ENCODE peak calls at places on chromosomes 7 and 10, in seven cellular contexts. Q, O, B, M, A, J and R are unnamed samples.

GRCh38 chr7:23472974-23473847 is 2.9 kb upstream of the IGF2BP3 start:
- DNase-seq in M (no peak), O (no peak), A (peak; percentile 15), B (no peak), Q (no peak), J (no peak), R (no peak)

GRCh38 chr10:93788413-93789208 is 30.9 kb downstream of the LGI1 start:
- DNase-seq in B (no peak), J (no peak), O (no peak), A (no peak), Q (no peak), M (no peak), R (no peak)

GRCh38 chr10:31602541-31603244 is 283.7 kb downstream of the ZEB1 start:
- DNase-seq in O (no peak), A (peak; percentile 45), B (peak; percentile 69), M (peak; percentile 90), Q (peak; percentile 83), J (peak; percentile 73), R (peak; percentile 84)

GRCh38 chr7:138186951-138187351 is 110.7 kb downstream of the AKR1D1 start:
- DNase-seq in J (no peak), O (no peak), Q (no peak), B (no peak), M (no peak), A (peak; percentile 34), R (no peak)

GRCh38 chr7:29496355-29497020 is 67.1 kb upstream of the PRR15 start:
- DNase-seq in O (no peak), J (no peak), Q (no peak), B (no peak), M (no peak), A (no peak), R (no peak)

GRCh38 chr7:24475573-24475972 is 97.7 kb upstream of the PALS2 start:
- DNase-seq in B (no peak), Q (no peak), A (no peak), O (no peak), J (no peak), M (no peak), R (no peak)

GRCh38 chr10:132610071-132610701 is 72.6 kb downstream of the INPP5A start:
- DNase-seq in B (no peak), J (peak; percentile 54), Q (peak; percentile 47), M (no peak), O (no peak), A (no peak), R (peak; percentile 14)

GRCh38 chr10:100307716-100308115 is 21.2 kb upstream of the BLOC1S2 start:
- DNase-seq in M (no peak), B (no peak), J (no peak), O (no peak), A (no peak), Q (no peak), R (no peak)

GRCh38 chr7:159172314-159172892 is 27.7 kb upstream of the VIPR2 start:
- DNase-seq in O (no peak), J (no peak), B (no peak), M (peak; percentile 61), A (no peak), Q (no peak), R (no peak)

GRCh38 chr10:63537511-63537910 is 16.3 kb downstream of the REEP3 start:
- DNase-seq in A (no peak), O (no peak), B (no peak), Q (no peak), J (no peak), M (no peak), R (no peak)

GRCh38 chr7:17367502-17367901 is 69.0 kb downstream of the AHR start:
- DNase-seq in B (no peak), J (no peak), A (no peak), M (no peak), O (no peak), Q (no peak), R (no peak)
- H3K4me1 ChIP-seq in B (no peaks in the 10 kb centered on the region), J (peaks cover 40% of the 10 kb centered on the region), A (peaks cover 42% of the 10 kb centered on the region), M (peaks cover 6% of the 10 kb centered on the region), O (peaks cover 26% of the 10 kb centered on the region), Q (no peaks in the 10 kb centered on the region), R (peaks cover 21% of the 10 kb centered on the region)

GRCh38 chr7:101984997-101985645 is 167.7 kb downstream of the CUX1 start:
- DNase-seq in O (no peak), J (no peak), B (no peak), M (no peak), Q (no peak), A (no peak), R (no peak)
- H3K4me3 ChIP-seq in O (no peak overlapping the region), J (no peak overlapping the region), B (no peak overlapping the region), M (no peak overlapping the region), Q (no peak overlapping the region), A (no peak overlapping the region), R (no peak overlapping the region)

GRCh38 chr7:121351682-121352081 is 22.9 kb downstream of the WNT16 start:
- DNase-seq in M (no peak), Q (no peak), A (no peak), O (no peak), J (no peak), B (no peak), R (no peak)
- TF ChIP-seq CTCF in M (no peak), Q (no peak), A (peak; percentile 2), O (peak; percentile 43), J (no peak), B (no peak), R (no peak)

DNA sequence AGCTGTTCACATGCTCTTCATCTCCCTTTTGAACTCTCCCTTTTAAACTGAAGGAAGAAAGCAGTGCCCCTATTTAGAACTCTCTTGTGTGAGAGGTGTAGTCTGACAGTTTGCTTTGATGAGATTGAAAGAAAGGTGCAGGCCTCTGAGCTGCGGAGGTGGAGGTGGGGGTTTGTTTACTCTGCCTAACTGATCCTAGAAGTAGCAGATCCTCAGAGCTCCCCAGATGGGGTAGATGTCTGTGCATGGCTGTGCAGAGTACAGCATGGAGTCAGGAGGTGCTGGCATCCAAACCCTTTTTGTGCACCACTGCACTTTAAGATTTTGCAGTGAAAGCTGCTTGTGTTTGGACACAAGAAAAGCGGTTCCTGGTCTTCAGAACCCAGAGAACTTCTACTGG is 58.3 kb downstream of the MINDY4 start:
- DNase-seq in Q (no peak), J (no peak), B (no peak), O (no peak), M (no peak), A (no peak), R (no peak)
- H3K4me1 ChIP-seq in Q (no peaks in the 10 kb centered on the region), J (no peaks in the 10 kb centered on the region), B (no peaks in the 10 kb centered on the region), O (no peaks in the 10 kb centered on the region), M (no peaks in the 10 kb centered on the region), A (no peaks in the 10 kb centered on the region), R (no peaks in the 10 kb centered on the region)

GRCh38 chr7:87354749-87355148 is 9.3 kb downstream of the CROT start:
- DNase-seq in Q (no peak), M (no peak), A (peak; percentile 17), J (no peak), B (no peak), O (peak; percentile 19), R (no peak)
- H3K4me3 ChIP-seq in Q (no peak overlapping the region), M (no peak overlapping the region), A (no peak overlapping the region), J (no peak overlapping the region), B (no peak overlapping the region), O (no peak overlapping the region), R (no peak overlapping the region)

GRCh38 chr10:5977471-5978370 is at the start of gene IL15RA:
- DNase-seq in J (peak; percentile 91), A (peak; percentile 78), M (peak; percentile 78), B (peak; percentile 89), O (peak; percentile 39), Q (peak; percentile 89), R (peak; percentile 70)
- TF ChIP-seq CTCF in J (no peak), A (peak; percentile 29), M (peak; percentile 43), B (peak; percentile 15), O (peak; percentile 11), Q (no peak), R (peak; percentile 9)

GRCh38 chr10:124668517-124669051 is 75.6 kb downstream of the FAM53B start:
- DNase-seq in O (no peak), B (no peak), M (no peak), A (no peak), J (no peak), Q (peak; percentile 64), R (no peak)
- H3K4me1 ChIP-seq in O (peaks cover 7% of the 10 kb centered on the region), B (no peaks in the 10 kb centered on the region), M (no peaks in the 10 kb centered on the region), A (peaks cover 17% of the 10 kb centered on the region), J (peaks cover 61% of the 10 kb centered on the region), Q (peaks cover 78% of the 10 kb centered on the region), R (peaks cover 30% of the 10 kb centered on the region)

DNA sequence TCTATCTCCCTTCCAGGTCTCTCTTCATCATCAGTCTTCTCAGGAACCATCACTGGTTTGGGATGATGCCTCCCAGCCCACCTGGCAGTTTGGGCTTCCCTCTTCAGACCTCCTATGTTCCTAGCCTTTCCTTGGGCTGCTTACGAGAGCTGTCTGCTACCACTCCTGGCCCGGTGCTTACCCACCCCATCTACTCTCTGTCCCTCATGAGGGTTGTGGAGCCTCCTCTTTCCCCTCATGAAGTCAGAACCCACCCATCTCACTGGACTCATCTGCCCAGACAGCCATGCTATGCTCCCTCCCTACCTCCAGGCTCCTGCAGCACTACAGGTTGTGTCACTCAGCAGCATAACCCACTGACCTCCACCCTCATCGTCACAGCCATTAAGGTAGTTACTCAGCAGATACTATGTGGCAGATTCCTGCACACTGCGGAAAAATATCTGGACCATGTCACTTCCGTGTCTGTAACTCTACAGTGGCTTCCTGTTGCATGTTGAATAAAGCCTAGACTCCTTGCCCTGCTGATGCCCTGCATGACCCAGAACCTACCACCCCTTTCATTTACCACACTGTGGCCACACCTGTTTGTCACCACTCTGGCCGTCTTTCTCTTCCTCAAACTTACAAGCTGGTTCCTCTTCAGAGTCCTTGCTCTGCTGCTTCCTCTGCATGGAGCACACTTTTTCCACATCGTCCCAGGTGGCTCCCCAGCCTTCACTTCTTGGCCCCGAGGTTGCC is 2.0 kb downstream of the DBNL start:
- DNase-seq in O (no peak), J (peak; percentile 42), M (peak; percentile 6), B (no peak), Q (no peak), A (no peak), R (no peak)
- H3K4me3 ChIP-seq in O (no peak overlapping the region), J (no peak overlapping the region), M (no peak overlapping the region), B (no peak overlapping the region), Q (no peak overlapping the region), A (no peak overlapping the region), R (no peak overlapping the region)

GRCh38 chr10:118546479-118546878 is 49.0 kb downstream of the PRLHR start:
- DNase-seq in B (no peak), J (no peak), Q (no peak), O (no peak), M (no peak), A (no peak), R (no peak)

GRCh38 chr10:118542789-118543188 is 52.7 kb downstream of the PRLHR start:
- DNase-seq in J (no peak), M (no peak), B (no peak), Q (no peak), O (no peak), A (no peak), R (no peak)

GRCh38 chr10:118545381-118545780 is 50.1 kb downstream of the PRLHR start:
- DNase-seq in O (no peak), A (no peak), Q (no peak), B (no peak), J (no peak), M (no peak), R (no peak)

GRCh38 chr10:118543714-118544400 is 51.6 kb downstream of the PRLHR start:
- DNase-seq in O (peak; percentile 63), M (no peak), Q (no peak), A (peak; percentile 58), B (peak; percentile 72), J (peak; percentile 69), R (no peak)

GRCh38 chr10:118544401-118544948 is 51.0 kb downstream of the PRLHR start:
- DNase-seq in Q (no peak), B (no peak), O (no peak), A (no peak), M (no peak), J (no peak), R (no peak)
- TF ChIP-seq CTCF in Q (no peak), B (no peak), O (no peak), A (no peak), M (no peak), J (no peak), R (no peak)